ENCODE peak calls at places on chromosomes 7 and 10, in four cellular contexts. G is HFF-Myc, D is foreskin keratinocyte, L is astrocyte of the spinal cord. H is an unnamed sample.

GRCh38 chr10:65348637-65349036 is 1577.2 kb upstream of the LRRTM3 start:
- DNase-seq in G (no peak), D (no peak), L (no peak), H (no peak)

GRCh38 chr7:144006029-144006428 is 5.9 kb downstream of the OR6B1 start:
- DNase-seq in G (no peak), D (no peak), L (no peak), H (no peak)

GRCh38 chr10:63414481-63415260 is 51.1 kb downstream of the JMJD1C start:
- DNase-seq in G (peak), D (no peak), L (peak), H (no peak)

GRCh38 chr10:13684252-13684791 is 97.6 kb downstream of the PRPF18 start:
- DNase-seq in G (no peak), D (no peak), L (peak), H (no peak)

GRCh38 chr7:73683916-73684693 is 708 bp downstream of the BUD23 start:
- DNase-seq in G (no peak), D (no peak), L (no peak), H (no peak)

GRCh38 chr7:130922206-130923112 is 188.5 kb upstream of the KLF14 start:
- DNase-seq in G (no peak), D (no peak), L (no peak), H (no peak)

GRCh38 chr7:16636533-16637173 is 8.9 kb downstream of the ANKMY2 start:
- DNase-seq in G (peak), D (no peak), L (peak), H (no peak)

GRCh38 chr10:124722812-124723783 is 21.1 kb downstream of the FAM53B start:
- DNase-seq in G (no peak), D (peak), L (no peak), H (no peak)

GRCh38 chr10:19488592-19489280 is 327.5 kb upstream of the PLXDC2 start:
- DNase-seq in G (no peak), D (no peak), L (peak), H (no peak)

GRCh38 chr10:121165276-121165675 is 314.1 kb downstream of the WDR11 start:
- DNase-seq in G (no peak), D (peak), L (peak), H (no peak)

GRCh38 chr7:34158754-34159153 is 253.4 kb downstream of the BMPER start:
- DNase-seq in G (no peak), D (no peak), L (no peak), H (no peak)

GRCh38 chr10:114437456-114438292 is 33.4 kb upstream of the AFAP1L2 start:
- DNase-seq in G (no peak), D (no peak), L (peak), H (peak)

GRCh38 chr7:78768859-78769258 is 684.6 kb downstream of the MAGI2 start:
- DNase-seq in G (no peak), D (no peak), L (no peak), H (no peak)

GRCh38 chr7:78601728-78602127 is 803.2 kb downstream of the PHTF2 start:
- DNase-seq in G (no peak), D (no peak), L (no peak), H (no peak)

GRCh38 chr7:2527505-2528464 is 8.2 kb downstream of the LFNG start:
- DNase-seq in G (no peak), D (no peak), L (peak), H (peak)

GRCh38 chr10:103535595-103535994 is 42.1 kb downstream of the NEURL1 start:
- DNase-seq in G (no peak), D (no peak), L (no peak), H (no peak)

GRCh38 chr7:2566890-2567662 is 8.3 kb downstream of the IQCE start:
- DNase-seq in G (no peak), D (no peak), L (peak), H (no peak)

GRCh38 chr10:133442967-133443924 is 10.5 kb upstream of the SCART1 start:
- DNase-seq in G (no peak), D (no peak), L (no peak), H (no peak)

GRCh38 chr10:51344371-51344770 is 270.1 kb downstream of the PRKG1 start:
- DNase-seq in G (no peak), D (no peak), L (no peak), H (no peak)

GRCh38 chr10:7159517-7159916 is 251.3 kb downstream of the SFMBT2 start:
- DNase-seq in G (no peak), D (no peak), L (no peak), H (no peak)

GRCh38 chr10:68423522-68423921 is 16.4 kb upstream of the RUFY2 start:
- DNase-seq in G (no peak), D (no peak), L (no peak), H (no peak)

GRCh38 chr7:80851896-80852476 is 66.9 kb downstream of the SEMA3C start:
- DNase-seq in G (no peak), D (no peak), L (peak), H (no peak)

GRCh38 chr10:86068532-86069337 is 297.9 kb downstream of the GRID1 start:
- DNase-seq in G (no peak), D (no peak), L (no peak), H (no peak)

DNA sequence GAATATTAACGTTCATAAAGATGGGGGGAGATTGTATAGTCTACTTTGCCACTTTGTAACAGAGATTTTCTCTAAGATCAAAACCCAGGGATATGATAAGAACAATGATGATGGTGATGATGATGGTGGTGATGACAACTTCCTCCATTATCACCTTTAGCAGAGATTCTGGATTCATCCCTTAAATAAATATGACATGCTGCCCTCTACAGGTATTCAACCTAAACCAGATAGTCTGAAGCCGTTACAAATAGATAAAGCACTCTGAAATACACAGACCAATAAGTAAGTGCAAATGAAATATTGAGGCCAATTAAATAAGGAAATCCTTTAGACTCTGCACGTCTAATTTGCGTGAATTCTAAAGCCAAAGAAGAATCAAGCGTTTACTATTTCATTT is 211.5 kb downstream of the CREB5 start:
- DNase-seq in G (no peak), D (peak), L (no peak), H (no peak)
- TF ChIP-seq CTCF in G (no peak), D (peak), L (no peak), H (peak)

DNA sequence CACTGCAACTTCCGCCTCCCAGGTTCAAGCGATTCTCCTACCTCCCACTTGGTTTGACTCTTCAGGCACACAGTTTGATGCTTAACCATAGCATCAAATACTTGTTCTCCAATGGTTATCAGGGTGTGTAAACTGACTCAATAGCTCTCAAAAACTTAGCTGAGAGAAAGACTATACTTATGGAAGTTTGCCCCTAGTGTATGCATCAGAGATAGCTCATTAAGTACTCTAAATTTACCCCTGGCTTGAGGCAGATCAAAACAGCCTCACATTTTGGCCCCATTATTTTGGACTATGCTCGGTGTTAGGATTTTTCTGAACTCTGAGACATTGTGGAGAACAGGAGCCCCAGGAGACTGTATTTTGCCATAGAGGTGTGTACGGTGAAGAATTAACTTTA is 40.8 kb upstream of the SLC35B4 start:
- DNase-seq in G (no peak), D (no peak), L (no peak), H (no peak)
- TF ChIP-seq CTCF in G (no peak), D (peak), L (peak), H (no peak)

DNA sequence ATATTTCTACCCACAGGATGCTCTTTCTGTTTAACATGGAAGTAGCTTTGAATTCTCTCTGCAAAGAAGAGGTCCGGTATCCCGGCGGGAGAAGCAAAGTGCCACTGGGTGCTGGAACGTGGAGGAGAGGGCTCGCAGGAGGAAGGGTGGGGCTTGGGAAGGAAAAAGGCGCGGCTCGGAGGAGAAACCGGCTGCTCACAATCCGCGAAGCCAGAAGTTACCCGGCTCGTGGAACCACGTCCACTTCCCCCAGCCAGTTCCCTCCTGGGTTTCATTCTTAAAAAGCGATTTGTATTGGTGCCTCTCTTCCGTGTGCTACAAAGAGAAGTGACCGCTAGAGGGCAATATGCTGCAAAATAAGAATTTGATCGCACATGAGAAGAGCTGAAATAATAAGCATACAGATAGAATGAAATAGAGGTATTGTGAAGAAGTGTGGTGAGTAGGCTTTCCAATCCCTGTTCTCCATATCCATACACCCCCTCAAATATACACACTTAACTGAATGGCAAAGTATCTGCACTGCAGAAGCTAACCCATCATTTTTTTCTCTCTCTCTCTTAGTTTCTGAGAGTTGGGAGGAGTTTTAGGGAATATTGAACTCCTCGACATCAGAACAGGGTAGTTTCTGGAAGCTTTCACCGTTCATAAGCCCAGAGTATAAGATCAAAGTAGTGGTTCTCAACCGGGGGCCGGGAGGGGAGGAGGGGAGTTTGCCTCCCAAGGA is 31.1 kb downstream of the TRIL start:
- DNase-seq in G (peak), D (peak), L (peak), H (peak)
- TF ChIP-seq CTCF in G (peak), D (peak), L (peak), H (peak)

DNA sequence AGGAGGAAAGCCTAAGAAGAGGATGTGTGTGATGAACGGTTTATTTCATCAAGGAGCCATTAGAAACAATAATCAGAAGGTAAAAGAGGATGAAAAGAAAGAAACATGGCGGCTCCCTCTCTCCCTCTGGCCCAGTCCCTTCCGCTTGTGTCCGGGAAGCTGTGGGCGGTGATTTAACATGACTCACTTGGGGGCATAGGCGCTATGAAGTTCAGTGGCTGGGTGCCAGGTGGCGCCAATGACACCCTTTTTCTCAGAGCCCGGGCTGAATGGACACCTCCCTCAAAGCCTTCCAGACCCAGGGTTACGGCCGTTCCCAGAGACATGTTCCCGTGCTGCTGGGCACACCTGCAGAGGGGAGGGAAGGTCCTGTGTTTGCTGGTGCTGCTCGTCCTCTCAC is 244.0 kb downstream of the SKAP2 start:
- DNase-seq in G (peak), D (no peak), L (peak), H (peak)
- TF ChIP-seq CTCF in G (no peak), D (peak), L (no peak), H (no peak)

DNA sequence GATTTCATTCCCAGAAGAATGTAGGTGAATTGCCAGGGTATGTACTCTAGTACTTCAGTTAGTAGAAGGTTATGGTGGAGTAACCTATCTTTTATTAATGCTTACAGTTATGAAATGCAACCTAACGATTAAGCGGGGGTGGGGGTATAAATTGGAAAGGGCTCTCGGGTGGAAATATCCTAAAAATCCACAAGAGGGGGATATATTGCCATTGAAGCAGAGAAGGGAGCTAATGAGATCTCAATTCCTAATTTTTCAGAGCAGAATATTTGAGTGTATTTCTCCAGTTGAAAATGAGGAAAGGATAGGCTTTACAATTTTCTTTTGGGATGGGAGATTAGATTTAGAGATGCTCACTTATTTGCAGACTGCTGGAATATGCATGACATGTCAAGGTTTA is 90.8 kb downstream of the DNAJB9 start:
- DNase-seq in G (no peak), D (no peak), L (peak), H (peak)
- TF ChIP-seq CTCF in G (peak), D (peak), L (peak), H (no peak)

DNA sequence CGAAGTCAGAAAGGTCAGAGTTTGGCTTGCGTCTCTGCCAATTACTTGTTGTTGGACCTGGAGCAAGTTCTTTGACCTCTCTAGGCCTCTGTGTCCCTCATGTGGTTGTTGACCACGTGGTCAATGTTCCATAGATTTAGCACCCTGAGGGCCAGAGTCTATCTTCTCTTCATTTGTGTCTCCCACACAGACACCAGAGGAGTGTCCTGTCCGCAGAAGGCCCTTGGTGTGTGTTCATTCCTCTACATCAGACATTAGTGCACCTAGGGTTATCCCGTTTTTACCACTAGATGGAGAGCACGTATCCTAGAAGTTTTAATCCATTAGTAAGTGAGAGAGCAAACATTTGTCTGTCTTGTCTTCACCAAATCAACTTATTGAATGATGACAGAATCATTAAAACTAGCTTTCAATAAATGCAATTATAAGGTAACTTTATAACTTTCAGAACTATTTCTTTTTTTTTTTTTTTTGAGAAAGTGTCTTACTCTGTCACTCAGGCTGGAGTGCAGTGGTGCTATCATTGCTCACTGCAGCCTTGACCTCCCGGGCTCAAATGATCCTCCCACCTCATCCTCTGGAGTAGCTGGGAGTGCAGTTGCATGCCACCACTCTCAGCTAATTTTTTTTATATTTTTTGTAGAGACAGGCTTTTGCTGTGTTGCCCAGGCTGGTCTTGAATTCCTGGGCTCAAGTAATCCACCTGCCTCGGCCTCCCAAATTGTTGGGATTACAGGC is 122.5 kb upstream of the ANKRD1 start:
- DNase-seq in G (peak), D (peak), L (peak), H (peak)
- TF ChIP-seq CTCF in G (peak), D (peak), L (peak), H (peak)

GRCh38 chr7:97971990-97972943 is 17.7 kb downstream of the OCM2 start:
- DNase-seq in G (peak), D (peak), L (peak), H (peak)
- TF ChIP-seq CTCF in G (peak), D (peak), L (peak), H (no peak)

GRCh38 chr7:150877545-150877944 is 25.2 kb downstream of the AOC1 start:
- DNase-seq in G (no peak), D (no peak), L (no peak), H (no peak)

GRCh38 chr7:150876817-150877526 is 24.7 kb downstream of the AOC1 start:
- DNase-seq in G (peak), D (peak), L (peak), H (peak)

GRCh38 chr7:150874401-150875198 is 22.3 kb downstream of the AOC1 start:
- DNase-seq in G (no peak), D (no peak), L (no peak), H (no peak)

GRCh38 chr7:150879345-150879744 is 27.0 kb downstream of the AOC1 start:
- DNase-seq in G (peak), D (peak), L (no peak), H (no peak)

DNA sequence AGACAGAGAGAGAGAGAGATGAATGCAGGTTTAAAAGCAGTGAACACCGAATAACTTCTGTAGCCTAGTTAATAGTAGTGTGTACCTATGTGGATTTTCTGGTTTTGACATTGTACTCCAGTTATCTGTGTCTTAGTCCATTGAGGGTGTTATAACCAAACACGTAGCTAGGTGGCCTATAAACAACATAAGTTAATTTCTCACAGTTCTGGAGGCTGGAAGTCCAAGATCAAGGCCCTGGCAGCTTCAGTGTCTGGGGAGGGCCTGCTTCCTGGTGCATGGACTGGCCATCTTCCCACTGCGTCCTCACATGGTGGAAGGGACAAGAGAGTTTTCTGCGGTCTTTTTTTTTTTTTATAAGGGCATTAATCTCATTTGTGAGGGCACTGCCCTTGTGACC is 23.5 kb downstream of the AOC1 start:
- DNase-seq in G (no peak), D (no peak), L (no peak), H (no peak)
- TF ChIP-seq CTCF in G (no peak), D (peak), L (no peak), H (peak)

H was measured in Calu3.